ENCODE peak calls at places on chromosomes 3 and 15, in five cellular contexts. One of them, this sample, is unnamed.

GRCh38 chr3:55649554-55649953 is 162.4 kb upstream of the WNT5A start:
- DNase-seq in A549: no peak
- DNase-seq in K562: no peak
- DNase-seq in SK-N-SH: no peak
- DNase-seq in H1: no peak
- DNase-seq in this sample: no peak

GRCh38 chr3:182369861-182370260 is 423.4 kb upstream of the ATP11B start:
- DNase-seq in A549: no peak
- DNase-seq in K562: no peak
- DNase-seq in SK-N-SH: no peak
- DNase-seq in H1: no peak
- DNase-seq in this sample: no peak

GRCh38 chr3:167691366-167691765 is 37.6 kb upstream of the WDR49 start:
- DNase-seq in A549: no peak
- DNase-seq in K562: no peak
- DNase-seq in SK-N-SH: no peak
- DNase-seq in H1: no peak
- DNase-seq in this sample: no peak

GRCh38 chr15:74776851-74777768 is 4.8 kb upstream of the CSK start:
- DNase-seq in A549: no peak
- DNase-seq in K562: no peak
- DNase-seq in SK-N-SH: peak
- DNase-seq in H1: no peak
- DNase-seq in this sample: peak

GRCh38 chr3:126348308-126348920 is 8.8 kb downstream of the KLF15 start:
- DNase-seq in A549: no peak
- DNase-seq in K562: peak
- DNase-seq in SK-N-SH: peak
- DNase-seq in H1: peak
- DNase-seq in this sample: no peak

GRCh38 chr3:96966181-96966929 is 152.0 kb downstream of the EPHA6 start:
- DNase-seq in A549: no peak
- DNase-seq in K562: no peak
- DNase-seq in SK-N-SH: no peak
- DNase-seq in H1: no peak
- DNase-seq in this sample: no peak

GRCh38 chr3:166829896-166830295 is 550.2 kb downstream of the ZBBX start:
- DNase-seq in A549: peak
- DNase-seq in K562: no peak
- DNase-seq in SK-N-SH: no peak
- DNase-seq in H1: no peak
- DNase-seq in this sample: no peak

GRCh38 chr3:183664913-183665381 is 29.5 kb downstream of the KLHL24 start:
- DNase-seq in A549: no peak
- DNase-seq in K562: no peak
- DNase-seq in SK-N-SH: no peak
- DNase-seq in H1: no peak
- DNase-seq in this sample: peak

GRCh38 chr3:108462899-108463298 is 47.5 kb downstream of the MYH15 start:
- DNase-seq in A549: no peak
- DNase-seq in K562: no peak
- DNase-seq in SK-N-SH: no peak
- DNase-seq in H1: no peak
- DNase-seq in this sample: no peak

GRCh38 chr3:50245831-50246516 is 10.0 kb downstream of the GNAI2 start:
- DNase-seq in A549: peak
- DNase-seq in K562: peak
- DNase-seq in SK-N-SH: peak
- DNase-seq in H1: peak
- DNase-seq in this sample: peak

GRCh38 chr3:52250122-52250521 is 4.6 kb downstream of the PPM1M start:
- DNase-seq in A549: no peak
- DNase-seq in K562: no peak
- DNase-seq in SK-N-SH: no peak
- DNase-seq in H1: no peak
- DNase-seq in this sample: no peak

GRCh38 chr15:100714749-100715342 is 112.5 kb downstream of the ASB7 start:
- DNase-seq in A549: no peak
- DNase-seq in K562: no peak
- DNase-seq in SK-N-SH: no peak
- DNase-seq in H1: peak
- DNase-seq in this sample: no peak

GRCh38 chr15:40290540-40291087 is 7.8 kb upstream of the ANKRD63 start:
- DNase-seq in A549: no peak
- DNase-seq in K562: no peak
- DNase-seq in SK-N-SH: no peak
- DNase-seq in H1: peak
- DNase-seq in this sample: no peak

GRCh38 chr15:40289140-40289775 is 6.4 kb upstream of the ANKRD63 start:
- DNase-seq in A549: no peak
- DNase-seq in K562: no peak
- DNase-seq in SK-N-SH: no peak
- DNase-seq in H1: no peak
- DNase-seq in this sample: no peak

GRCh38 chr15:40292246-40292645 is 9.4 kb upstream of the ANKRD63 start:
- DNase-seq in A549: no peak
- DNase-seq in K562: no peak
- DNase-seq in SK-N-SH: no peak
- DNase-seq in H1: no peak
- DNase-seq in this sample: no peak

GRCh38 chr15:40293006-40293405 is 10.1 kb upstream of the ANKRD63 start:
- DNase-seq in A549: no peak
- DNase-seq in K562: no peak
- DNase-seq in SK-N-SH: no peak
- DNase-seq in H1: no peak
- DNase-seq in this sample: no peak

GRCh38 chr15:40291088-40291574 is 8.3 kb upstream of the ANKRD63 start:
- DNase-seq in A549: peak
- DNase-seq in K562: peak
- DNase-seq in SK-N-SH: peak
- DNase-seq in H1: peak
- DNase-seq in this sample: peak
- TF ChIP-seq MAX in A549: peak
- TF ChIP-seq MAX in K562: peak
- TF ChIP-seq MAX in SK-N-SH: peak
- TF ChIP-seq MAX in H1: no peak
- TF ChIP-seq MAX in this sample: no peak

GRCh38 chr15:41970456-41970855 is 1.9 kb downstream of the EHD4 start:
- DNase-seq in A549: no peak
- DNase-seq in K562: no peak
- DNase-seq in SK-N-SH: no peak
- DNase-seq in H1: no peak
- DNase-seq in this sample: no peak
- H3K4me3 ChIP-seq in A549: no peak
- H3K4me3 ChIP-seq in K562: no peak
- H3K4me3 ChIP-seq in SK-N-SH: no peak
- H3K4me3 ChIP-seq in H1: peak
- H3K4me3 ChIP-seq in this sample: peak

GRCh38 chr3:86228106-86228505 is 762.8 kb downstream of the VGLL3 start:
- DNase-seq in A549: no peak
- DNase-seq in K562: no peak
- DNase-seq in SK-N-SH: no peak
- DNase-seq in H1: no peak
- DNase-seq in this sample: no peak
- TF ChIP-seq MAX in A549: no peak
- TF ChIP-seq MAX in K562: no peak
- TF ChIP-seq MAX in SK-N-SH: no peak
- TF ChIP-seq MAX in H1: no peak
- TF ChIP-seq MAX in this sample: no peak

GRCh38 chr3:18098960-18099587 is 326.1 kb downstream of the SATB1 start:
- DNase-seq in A549: peak
- DNase-seq in K562: no peak
- DNase-seq in SK-N-SH: no peak
- DNase-seq in H1: no peak
- DNase-seq in this sample: no peak
- H3K4me3 ChIP-seq in A549: no peak
- H3K4me3 ChIP-seq in K562: no peak
- H3K4me3 ChIP-seq in SK-N-SH: no peak
- H3K4me3 ChIP-seq in H1: no peak
- H3K4me3 ChIP-seq in this sample: no peak

GRCh38 chr3:5426094-5426883 is 238.8 kb downstream of the EDEM1 start:
- DNase-seq in A549: peak
- DNase-seq in K562: peak
- DNase-seq in SK-N-SH: peak
- DNase-seq in H1: peak
- DNase-seq in this sample: peak
- TF ChIP-seq MAX in A549: peak
- TF ChIP-seq MAX in K562: no peak
- TF ChIP-seq MAX in SK-N-SH: no peak
- TF ChIP-seq MAX in H1: peak
- TF ChIP-seq MAX in this sample: no peak

DNA sequence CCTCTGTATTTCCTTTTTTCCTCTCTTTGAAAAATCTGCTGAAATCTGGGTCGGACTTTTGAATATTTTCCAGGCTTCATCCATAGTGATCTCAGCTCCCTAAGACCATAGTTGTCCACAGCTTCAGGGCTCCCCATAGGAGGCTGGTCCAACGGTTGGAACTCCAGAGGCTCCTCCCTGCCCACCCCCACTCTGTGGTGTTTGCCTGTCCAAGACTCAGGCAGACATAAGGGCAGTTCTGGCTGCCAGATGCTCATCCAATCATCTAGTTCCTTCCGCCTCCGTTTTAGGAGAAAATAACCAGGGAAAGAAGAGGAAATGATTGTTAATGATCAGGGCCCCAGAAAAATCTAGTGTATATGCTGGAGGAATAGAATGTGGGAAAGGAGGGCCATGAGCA is 27.9 kb upstream of the PRTG start:
- DNase-seq in A549: no peak
- DNase-seq in K562: no peak
- DNase-seq in SK-N-SH: peak
- DNase-seq in H1: no peak
- DNase-seq in this sample: no peak
- H3K4me3 ChIP-seq in A549: no peak
- H3K4me3 ChIP-seq in K562: no peak
- H3K4me3 ChIP-seq in SK-N-SH: no peak
- H3K4me3 ChIP-seq in H1: no peak
- H3K4me3 ChIP-seq in this sample: no peak

GRCh38 chr15:89098281-89098680 is 10.0 kb downstream of the ABHD2 start:
- DNase-seq in A549: no peak
- DNase-seq in K562: no peak
- DNase-seq in SK-N-SH: no peak
- DNase-seq in H1: no peak
- DNase-seq in this sample: no peak

GRCh38 chr15:89096664-89097063 is 8.4 kb downstream of the ABHD2 start:
- DNase-seq in A549: no peak
- DNase-seq in K562: no peak
- DNase-seq in SK-N-SH: no peak
- DNase-seq in H1: no peak
- DNase-seq in this sample: no peak

GRCh38 chr15:89101302-89102191 is 13.3 kb downstream of the ABHD2 start:
- DNase-seq in A549: peak
- DNase-seq in K562: no peak
- DNase-seq in SK-N-SH: no peak
- DNase-seq in H1: no peak
- DNase-seq in this sample: peak

GRCh38 chr15:89097313-89097712 is 9.1 kb downstream of the ABHD2 start:
- DNase-seq in A549: no peak
- DNase-seq in K562: no peak
- DNase-seq in SK-N-SH: no peak
- DNase-seq in H1: no peak
- DNase-seq in this sample: no peak

GRCh38 chr15:89099968-89100367 is 11.7 kb downstream of the ABHD2 start:
- DNase-seq in A549: no peak
- DNase-seq in K562: no peak
- DNase-seq in SK-N-SH: no peak
- DNase-seq in H1: no peak
- DNase-seq in this sample: no peak
- TF ChIP-seq MAX in A549: no peak
- TF ChIP-seq MAX in K562: no peak
- TF ChIP-seq MAX in SK-N-SH: no peak
- TF ChIP-seq MAX in H1: no peak
- TF ChIP-seq MAX in this sample: no peak

GRCh38 chr3:134601539-134602439 is 49.0 kb downstream of the KY start:
- DNase-seq in A549: no peak
- DNase-seq in K562: peak
- DNase-seq in SK-N-SH: peak
- DNase-seq in H1: peak
- DNase-seq in this sample: peak

GRCh38 chr3:134598813-134599563 is 51.8 kb downstream of the KY start:
- DNase-seq in A549: no peak
- DNase-seq in K562: no peak
- DNase-seq in SK-N-SH: no peak
- DNase-seq in H1: no peak
- DNase-seq in this sample: no peak

GRCh38 chr3:134600166-134600670 is 50.6 kb downstream of the KY start:
- DNase-seq in A549: no peak
- DNase-seq in K562: no peak
- DNase-seq in SK-N-SH: no peak
- DNase-seq in H1: no peak
- DNase-seq in this sample: no peak

GRCh38 chr3:134602440-134602814 is 48.4 kb downstream of the KY start:
- DNase-seq in A549: no peak
- DNase-seq in K562: no peak
- DNase-seq in SK-N-SH: no peak
- DNase-seq in H1: no peak
- DNase-seq in this sample: no peak

DNA sequence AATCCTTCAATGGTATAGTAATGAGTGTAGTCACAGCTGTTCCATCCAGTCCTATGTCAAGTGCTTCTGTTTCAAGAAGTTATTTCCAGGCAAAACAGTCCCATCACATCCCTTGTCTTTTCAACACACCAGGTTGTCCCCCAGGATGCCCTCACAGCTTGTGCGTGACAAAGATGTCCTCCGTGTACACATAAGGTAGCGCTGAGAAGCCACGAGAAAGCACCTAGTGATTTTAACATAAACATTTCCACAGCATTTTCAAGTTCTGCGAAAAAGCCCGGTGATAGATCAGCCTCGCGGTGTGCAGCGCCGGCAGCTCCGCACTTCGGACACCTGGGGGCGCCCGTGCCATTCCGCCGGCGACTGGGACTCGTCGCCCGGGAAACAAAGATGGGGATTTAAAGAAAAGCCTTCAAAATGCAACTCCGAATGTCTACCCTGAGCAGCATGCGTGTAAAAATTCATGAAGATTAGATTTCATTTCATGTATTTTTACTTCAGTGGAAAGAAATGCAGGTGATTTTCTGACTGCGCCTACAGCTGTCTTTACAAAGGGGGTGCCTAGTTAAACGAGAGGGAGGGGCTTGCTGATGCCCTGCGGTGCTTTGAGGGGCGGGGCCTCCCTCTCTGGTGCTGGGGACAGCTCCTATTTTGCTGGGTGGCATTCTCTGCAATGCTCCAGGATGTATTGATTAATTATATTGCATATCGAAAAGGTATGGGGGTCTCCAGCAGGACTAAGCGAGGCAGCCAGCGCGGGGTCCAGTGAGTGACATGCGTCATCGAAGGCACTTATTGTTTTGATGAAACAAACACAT is 49.9 kb downstream of the KY start:
- DNase-seq in A549: peak
- DNase-seq in K562: peak
- DNase-seq in SK-N-SH: peak
- DNase-seq in H1: peak
- DNase-seq in this sample: peak
- H3K4me3 ChIP-seq in A549: no peak
- H3K4me3 ChIP-seq in K562: no peak
- H3K4me3 ChIP-seq in SK-N-SH: peak
- H3K4me3 ChIP-seq in H1: peak
- H3K4me3 ChIP-seq in this sample: no peak